ENCODE peak calls at places on chromosomes 4 and X, in nine cellular contexts. One of them, this sample, is unnamed.

GRCh38 chr4:8443801-8444200 is 3.2 kb downstream of the TRMT44 start:
- DNase-seq in T-helper 2 cell: no peak
- DNase-seq in neuronal stem cell: no peak
- DNase-seq in tibial artery: no peak
- DNase-seq in H7: no peak
- DNase-seq in cardiac muscle cell: no peak
- DNase-seq in activated naive CD4-positive, alpha-beta T cell: no peak
- DNase-seq in endothelial cell of umbilical vein: no peak
- DNase-seq in occipital lobe: no peak
- DNase-seq in this sample: no peak

GRCh38 chr4:139767168-139767567 is 101.5 kb downstream of the MGST2 start:
- DNase-seq in H7: no peak
- DNase-seq in occipital lobe: no peak
- DNase-seq in T-helper 2 cell: no peak
- DNase-seq in neuronal stem cell: no peak
- DNase-seq in cardiac muscle cell: no peak
- DNase-seq in tibial artery: no peak
- DNase-seq in activated naive CD4-positive, alpha-beta T cell: no peak
- DNase-seq in endothelial cell of umbilical vein: no peak
- DNase-seq in this sample: peak; percentile 40

GRCh38 chrX:21723097-21723496 is 34.8 kb downstream of the SMPX start:
- DNase-seq in H7: no peak
- DNase-seq in neuronal stem cell: no peak
- DNase-seq in occipital lobe: no peak
- DNase-seq in activated naive CD4-positive, alpha-beta T cell: no peak
- DNase-seq in tibial artery: no peak
- DNase-seq in cardiac muscle cell: peak; percentile 55
- DNase-seq in endothelial cell of umbilical vein: no peak
- DNase-seq in T-helper 2 cell: no peak
- DNase-seq in this sample: no peak

GRCh38 chr4:19151684-19152083 is 1100.0 kb upstream of the SLIT2 start:
- DNase-seq in H7: no peak
- DNase-seq in endothelial cell of umbilical vein: no peak
- DNase-seq in cardiac muscle cell: no peak
- DNase-seq in occipital lobe: no peak
- DNase-seq in neuronal stem cell: no peak
- DNase-seq in activated naive CD4-positive, alpha-beta T cell: no peak
- DNase-seq in tibial artery: no peak
- DNase-seq in T-helper 2 cell: no peak
- DNase-seq in this sample: no peak

GRCh38 chr4:31291238-31291637 is 571.1 kb downstream of the PCDH7 start:
- DNase-seq in occipital lobe: no peak
- DNase-seq in activated naive CD4-positive, alpha-beta T cell: no peak
- DNase-seq in endothelial cell of umbilical vein: no peak
- DNase-seq in tibial artery: no peak
- DNase-seq in T-helper 2 cell: no peak
- DNase-seq in cardiac muscle cell: no peak
- DNase-seq in H7: no peak
- DNase-seq in neuronal stem cell: no peak
- DNase-seq in this sample: no peak

GRCh38 chrX:149910178-149910695 is 19.1 kb upstream of the HSFX4 start:
- DNase-seq in endothelial cell of umbilical vein: no peak
- DNase-seq in neuronal stem cell: no peak
- DNase-seq in activated naive CD4-positive, alpha-beta T cell: no peak
- DNase-seq in tibial artery: no peak
- DNase-seq in T-helper 2 cell: no peak
- DNase-seq in cardiac muscle cell: peak; percentile 5
- DNase-seq in H7: no peak
- DNase-seq in occipital lobe: no peak
- DNase-seq in this sample: no peak

GRCh38 chr4:173051697-173052096 is 116.9 kb upstream of the GALNT7 start:
- DNase-seq in activated naive CD4-positive, alpha-beta T cell: no peak
- DNase-seq in H7: no peak
- DNase-seq in occipital lobe: no peak
- DNase-seq in T-helper 2 cell: no peak
- DNase-seq in tibial artery: no peak
- DNase-seq in endothelial cell of umbilical vein: peak; percentile 61
- DNase-seq in cardiac muscle cell: no peak
- DNase-seq in neuronal stem cell: no peak
- DNase-seq in this sample: no peak

GRCh38 chr4:122847931-122848330 is 21.3 kb downstream of the FGF2 start:
- DNase-seq in tibial artery: no peak
- DNase-seq in occipital lobe: no peak
- DNase-seq in T-helper 2 cell: no peak
- DNase-seq in cardiac muscle cell: no peak
- DNase-seq in endothelial cell of umbilical vein: no peak
- DNase-seq in H7: no peak
- DNase-seq in activated naive CD4-positive, alpha-beta T cell: no peak
- DNase-seq in neuronal stem cell: no peak
- DNase-seq in this sample: no peak

GRCh38 chr4:152258804-152259708 is 276.8 kb downstream of the FBXW7 start:
- DNase-seq in endothelial cell of umbilical vein: peak; percentile 94
- DNase-seq in tibial artery: no peak
- DNase-seq in H7: no peak
- DNase-seq in neuronal stem cell: no peak
- DNase-seq in activated naive CD4-positive, alpha-beta T cell: no peak
- DNase-seq in occipital lobe: no peak
- DNase-seq in cardiac muscle cell: no peak
- DNase-seq in T-helper 2 cell: no peak
- DNase-seq in this sample: no peak

GRCh38 chr4:112956458-112956857 is 93.0 kb upstream of the ANK2 start:
- DNase-seq in occipital lobe: no peak
- DNase-seq in endothelial cell of umbilical vein: no peak
- DNase-seq in T-helper 2 cell: no peak
- DNase-seq in neuronal stem cell: no peak
- DNase-seq in activated naive CD4-positive, alpha-beta T cell: no peak
- DNase-seq in cardiac muscle cell: no peak
- DNase-seq in tibial artery: no peak
- DNase-seq in H7: no peak
- DNase-seq in this sample: no peak

GRCh38 chr4:38859501-38859900 is 2.9 kb upstream of the TLR6 start:
- DNase-seq in H7: no peak
- DNase-seq in activated naive CD4-positive, alpha-beta T cell: no peak
- DNase-seq in tibial artery: no peak
- DNase-seq in T-helper 2 cell: no peak
- DNase-seq in neuronal stem cell: no peak
- DNase-seq in endothelial cell of umbilical vein: no peak
- DNase-seq in occipital lobe: no peak
- DNase-seq in cardiac muscle cell: no peak
- DNase-seq in this sample: no peak

GRCh38 chr4:2829933-2830451 is 13.7 kb upstream of the ADD1 start:
- DNase-seq in neuronal stem cell: no peak
- DNase-seq in H7: peak; percentile 39
- DNase-seq in occipital lobe: no peak
- DNase-seq in tibial artery: no peak
- DNase-seq in activated naive CD4-positive, alpha-beta T cell: no peak
- DNase-seq in T-helper 2 cell: no peak
- DNase-seq in cardiac muscle cell: no peak
- DNase-seq in endothelial cell of umbilical vein: no peak
- DNase-seq in this sample: no peak

GRCh38 chr4:13176603-13177190 is 307.4 kb downstream of the RAB28 start:
- DNase-seq in tibial artery: no peak
- DNase-seq in activated naive CD4-positive, alpha-beta T cell: no peak
- DNase-seq in H7: no peak
- DNase-seq in endothelial cell of umbilical vein: no peak
- DNase-seq in T-helper 2 cell: no peak
- DNase-seq in occipital lobe: no peak
- DNase-seq in neuronal stem cell: no peak
- DNase-seq in cardiac muscle cell: peak; percentile 34
- DNase-seq in this sample: no peak

GRCh38 chr4:40564815-40565505 is 64.7 kb downstream of the RBM47 start:
- DNase-seq in endothelial cell of umbilical vein: no peak
- DNase-seq in T-helper 2 cell: no peak
- DNase-seq in neuronal stem cell: no peak
- DNase-seq in H7: peak; percentile 47
- DNase-seq in tibial artery: no peak
- DNase-seq in cardiac muscle cell: peak; percentile 86
- DNase-seq in occipital lobe: no peak
- DNase-seq in activated naive CD4-positive, alpha-beta T cell: no peak
- DNase-seq in this sample: peak; percentile 58

GRCh38 chrX:148624951-148625350 is 124.5 kb downstream of the AFF2 start:
- DNase-seq in activated naive CD4-positive, alpha-beta T cell: no peak
- DNase-seq in H7: no peak
- DNase-seq in T-helper 2 cell: no peak
- DNase-seq in endothelial cell of umbilical vein: no peak
- DNase-seq in cardiac muscle cell: no peak
- DNase-seq in neuronal stem cell: no peak
- DNase-seq in occipital lobe: no peak
- DNase-seq in tibial artery: no peak
- DNase-seq in this sample: no peak

GRCh38 chr4:155179216-155179615 is 29.2 kb upstream of the NPY2R start:
- DNase-seq in H7: no peak
- DNase-seq in activated naive CD4-positive, alpha-beta T cell: no peak
- DNase-seq in neuronal stem cell: no peak
- DNase-seq in endothelial cell of umbilical vein: peak; percentile 82
- DNase-seq in tibial artery: no peak
- DNase-seq in occipital lobe: no peak
- DNase-seq in cardiac muscle cell: no peak
- DNase-seq in T-helper 2 cell: no peak
- DNase-seq in this sample: no peak

GRCh38 chrX:57821703-57822375 is 88.4 kb downstream of the ZXDA start:
- DNase-seq in T-helper 2 cell: no peak
- DNase-seq in occipital lobe: no peak
- DNase-seq in cardiac muscle cell: peak; percentile 59
- DNase-seq in activated naive CD4-positive, alpha-beta T cell: no peak
- DNase-seq in neuronal stem cell: peak; percentile 11
- DNase-seq in tibial artery: no peak
- DNase-seq in H7: peak; percentile 15
- DNase-seq in endothelial cell of umbilical vein: peak; percentile 67
- DNase-seq in this sample: peak; percentile 18

GRCh38 chr4:40241026-40241425 is 44.2 kb downstream of the RHOH start:
- DNase-seq in T-helper 2 cell: no peak
- DNase-seq in endothelial cell of umbilical vein: no peak
- DNase-seq in cardiac muscle cell: no peak
- DNase-seq in tibial artery: no peak
- DNase-seq in neuronal stem cell: no peak
- DNase-seq in activated naive CD4-positive, alpha-beta T cell: no peak
- DNase-seq in occipital lobe: no peak
- DNase-seq in H7: no peak
- DNase-seq in this sample: no peak

GRCh38 chr4:1567808-1568581 is 116.1 kb downstream of the FAM53A start:
- DNase-seq in cardiac muscle cell: no peak
- DNase-seq in neuronal stem cell: no peak
- DNase-seq in occipital lobe: no peak
- DNase-seq in endothelial cell of umbilical vein: no peak
- DNase-seq in activated naive CD4-positive, alpha-beta T cell: no peak
- DNase-seq in tibial artery: no peak
- DNase-seq in H7: peak; percentile 77
- DNase-seq in T-helper 2 cell: peak; percentile 8
- DNase-seq in this sample: no peak

GRCh38 chr4:151302432-151302831 is 23.0 kb downstream of the SH3D19 start:
- DNase-seq in occipital lobe: no peak
- DNase-seq in cardiac muscle cell: no peak
- DNase-seq in neuronal stem cell: no peak
- DNase-seq in H7: no peak
- DNase-seq in activated naive CD4-positive, alpha-beta T cell: no peak
- DNase-seq in endothelial cell of umbilical vein: no peak
- DNase-seq in tibial artery: no peak
- DNase-seq in T-helper 2 cell: no peak
- DNase-seq in this sample: no peak

GRCh38 chr4:89162987-89163386 is 51.7 kb downstream of the TIGD2 start:
- DNase-seq in neuronal stem cell: no peak
- DNase-seq in tibial artery: no peak
- DNase-seq in activated naive CD4-positive, alpha-beta T cell: no peak
- DNase-seq in endothelial cell of umbilical vein: no peak
- DNase-seq in occipital lobe: no peak
- DNase-seq in T-helper 2 cell: no peak
- DNase-seq in cardiac muscle cell: no peak
- DNase-seq in H7: no peak
- DNase-seq in this sample: no peak

GRCh38 chr4:14726441-14727405 is 275.6 kb upstream of the CPEB2 start:
- DNase-seq in tibial artery: no peak
- DNase-seq in occipital lobe: no peak
- DNase-seq in T-helper 2 cell: no peak
- DNase-seq in endothelial cell of umbilical vein: no peak
- DNase-seq in H7: no peak
- DNase-seq in neuronal stem cell: no peak
- DNase-seq in activated naive CD4-positive, alpha-beta T cell: no peak
- DNase-seq in cardiac muscle cell: no peak
- DNase-seq in this sample: no peak

GRCh38 chrX:151177141-151178027 is 1.0 kb downstream of the GPR50 start:
- DNase-seq in occipital lobe: no peak
- DNase-seq in T-helper 2 cell: no peak
- DNase-seq in endothelial cell of umbilical vein: peak; percentile 1
- DNase-seq in cardiac muscle cell: peak; percentile 48
- DNase-seq in neuronal stem cell: peak; percentile 48
- DNase-seq in H7: peak; percentile 73
- DNase-seq in tibial artery: no peak
- DNase-seq in activated naive CD4-positive, alpha-beta T cell: no peak
- DNase-seq in this sample: no peak

GRCh38 chr4:177448850-177449249 is 6.6 kb upstream of the AGA start:
- DNase-seq in neuronal stem cell: no peak
- DNase-seq in T-helper 2 cell: no peak
- DNase-seq in tibial artery: no peak
- DNase-seq in endothelial cell of umbilical vein: no peak
- DNase-seq in H7: no peak
- DNase-seq in activated naive CD4-positive, alpha-beta T cell: no peak
- DNase-seq in occipital lobe: no peak
- DNase-seq in cardiac muscle cell: no peak
- DNase-seq in this sample: peak; percentile 81